ENCODE peak calls at places on chromosomes 2 and 18, in eight cellular contexts. One of them, this sample, is unnamed.

GRCh38 chr2:151977631-151978030 is 121.2 kb downstream of the CACNB4 start:
- DNase-seq in WERI-Rb-1: no peak
- DNase-seq in BJ: no peak
- DNase-seq in lower lobe of right lung: no peak
- DNase-seq in epithelial cell of esophagus: no peak
- DNase-seq in heart right ventricle: no peak
- DNase-seq in CD8-positive, alpha-beta T cell: no peak
- DNase-seq in endothelial cell of umbilical vein: no peak
- DNase-seq in this sample: no peak

GRCh38 chr2:238091426-238092060 is 8.6 kb upstream of the ESPNL start:
- DNase-seq in WERI-Rb-1: no peak
- DNase-seq in BJ: no peak
- DNase-seq in lower lobe of right lung: no peak
- DNase-seq in epithelial cell of esophagus: no peak
- DNase-seq in heart right ventricle: no peak
- DNase-seq in CD8-positive, alpha-beta T cell: no peak
- DNase-seq in endothelial cell of umbilical vein: no peak
- DNase-seq in this sample: no peak

GRCh38 chr2:27703638-27704341 is 40.1 kb downstream of the SLC4A1AP start:
- DNase-seq in WERI-Rb-1: peak
- DNase-seq in BJ: peak
- DNase-seq in lower lobe of right lung: peak
- DNase-seq in epithelial cell of esophagus: peak
- DNase-seq in heart right ventricle: peak
- DNase-seq in CD8-positive, alpha-beta T cell: peak
- DNase-seq in endothelial cell of umbilical vein: peak
- DNase-seq in this sample: peak

GRCh38 chr2:220366765-220367164 is 739.3 kb downstream of the SLC4A3 start:
- DNase-seq in WERI-Rb-1: no peak
- DNase-seq in BJ: no peak
- DNase-seq in lower lobe of right lung: no peak
- DNase-seq in epithelial cell of esophagus: no peak
- DNase-seq in heart right ventricle: no peak
- DNase-seq in CD8-positive, alpha-beta T cell: no peak
- DNase-seq in endothelial cell of umbilical vein: no peak
- DNase-seq in this sample: no peak

GRCh38 chr2:117745537-117745936 is 69.0 kb upstream of the DDX18 start:
- DNase-seq in WERI-Rb-1: no peak
- DNase-seq in BJ: no peak
- DNase-seq in lower lobe of right lung: no peak
- DNase-seq in epithelial cell of esophagus: no peak
- DNase-seq in heart right ventricle: no peak
- DNase-seq in CD8-positive, alpha-beta T cell: no peak
- DNase-seq in endothelial cell of umbilical vein: no peak
- DNase-seq in this sample: no peak

GRCh38 chr18:78831603-78832002 is 148.0 kb upstream of the SALL3 start:
- DNase-seq in WERI-Rb-1: no peak
- DNase-seq in BJ: no peak
- DNase-seq in lower lobe of right lung: no peak
- DNase-seq in epithelial cell of esophagus: no peak
- DNase-seq in heart right ventricle: no peak
- DNase-seq in CD8-positive, alpha-beta T cell: no peak
- DNase-seq in endothelial cell of umbilical vein: no peak
- DNase-seq in this sample: no peak

GRCh38 chr2:98935111-98935770 is 784 bp downstream of the CRACDL start:
- DNase-seq in WERI-Rb-1: no peak
- DNase-seq in BJ: no peak
- DNase-seq in lower lobe of right lung: no peak
- DNase-seq in epithelial cell of esophagus: peak
- DNase-seq in heart right ventricle: no peak
- DNase-seq in CD8-positive, alpha-beta T cell: no peak
- DNase-seq in endothelial cell of umbilical vein: peak
- DNase-seq in this sample: no peak

GRCh38 chr18:35397976-35398375 is 20.8 kb upstream of the ZNF396 start:
- DNase-seq in WERI-Rb-1: no peak
- DNase-seq in BJ: no peak
- DNase-seq in lower lobe of right lung: no peak
- DNase-seq in epithelial cell of esophagus: no peak
- DNase-seq in heart right ventricle: no peak
- DNase-seq in CD8-positive, alpha-beta T cell: no peak
- DNase-seq in endothelial cell of umbilical vein: no peak
- DNase-seq in this sample: no peak

GRCh38 chr2:105455488-105455991 is 56.7 kb upstream of the FHL2 start:
- DNase-seq in WERI-Rb-1: no peak
- DNase-seq in BJ: peak
- DNase-seq in lower lobe of right lung: no peak
- DNase-seq in epithelial cell of esophagus: peak
- DNase-seq in heart right ventricle: no peak
- DNase-seq in CD8-positive, alpha-beta T cell: no peak
- DNase-seq in endothelial cell of umbilical vein: peak
- DNase-seq in this sample: no peak

GRCh38 chr2:36461039-36461681 is 105.6 kb downstream of the CRIM1 start:
- DNase-seq in WERI-Rb-1: no peak
- DNase-seq in BJ: peak
- DNase-seq in lower lobe of right lung: no peak
- DNase-seq in epithelial cell of esophagus: peak
- DNase-seq in heart right ventricle: no peak
- DNase-seq in CD8-positive, alpha-beta T cell: no peak
- DNase-seq in endothelial cell of umbilical vein: peak
- DNase-seq in this sample: no peak

GRCh38 chr18:75828379-75828778 is 400.9 kb upstream of the SMIM21 start:
- DNase-seq in WERI-Rb-1: peak
- DNase-seq in BJ: no peak
- DNase-seq in lower lobe of right lung: no peak
- DNase-seq in epithelial cell of esophagus: no peak
- DNase-seq in heart right ventricle: no peak
- DNase-seq in CD8-positive, alpha-beta T cell: no peak
- DNase-seq in endothelial cell of umbilical vein: no peak
- DNase-seq in this sample: no peak

GRCh38 chr2:191327484-191327883 is 82.3 kb downstream of the MYO1B start:
- DNase-seq in WERI-Rb-1: no peak
- DNase-seq in BJ: no peak
- DNase-seq in lower lobe of right lung: no peak
- DNase-seq in epithelial cell of esophagus: no peak
- DNase-seq in heart right ventricle: no peak
- DNase-seq in CD8-positive, alpha-beta T cell: no peak
- DNase-seq in endothelial cell of umbilical vein: no peak
- DNase-seq in this sample: no peak

GRCh38 chr2:173021939-173022371 is 53.7 kb upstream of the MAP3K20 start:
- DNase-seq in WERI-Rb-1: peak
- DNase-seq in BJ: no peak
- DNase-seq in lower lobe of right lung: no peak
- DNase-seq in epithelial cell of esophagus: peak
- DNase-seq in heart right ventricle: peak
- DNase-seq in CD8-positive, alpha-beta T cell: no peak
- DNase-seq in endothelial cell of umbilical vein: peak
- DNase-seq in this sample: no peak

GRCh38 chr2:205464681-205465080 is 217.6 kb upstream of the NRP2 start:
- DNase-seq in WERI-Rb-1: peak
- DNase-seq in BJ: no peak
- DNase-seq in lower lobe of right lung: no peak
- DNase-seq in epithelial cell of esophagus: no peak
- DNase-seq in heart right ventricle: no peak
- DNase-seq in CD8-positive, alpha-beta T cell: no peak
- DNase-seq in endothelial cell of umbilical vein: no peak
- DNase-seq in this sample: no peak

GRCh38 chr18:46174317-46175039 is 70.3 kb downstream of the HAUS1 start:
- DNase-seq in WERI-Rb-1: peak
- DNase-seq in BJ: no peak
- DNase-seq in lower lobe of right lung: peak
- DNase-seq in epithelial cell of esophagus: peak
- DNase-seq in heart right ventricle: no peak
- DNase-seq in CD8-positive, alpha-beta T cell: peak
- DNase-seq in endothelial cell of umbilical vein: peak
- DNase-seq in this sample: no peak

GRCh38 chr2:71235930-71236587 is 9.2 kb upstream of the PAIP2B start:
- DNase-seq in WERI-Rb-1: peak
- DNase-seq in BJ: no peak
- DNase-seq in lower lobe of right lung: no peak
- DNase-seq in epithelial cell of esophagus: peak
- DNase-seq in heart right ventricle: no peak
- DNase-seq in CD8-positive, alpha-beta T cell: no peak
- DNase-seq in endothelial cell of umbilical vein: no peak
- DNase-seq in this sample: no peak
- H3K4me3 ChIP-seq in WERI-Rb-1: no peak
- H3K4me3 ChIP-seq in BJ: no peak
- H3K4me3 ChIP-seq in lower lobe of right lung: no peak
- H3K4me3 ChIP-seq in epithelial cell of esophagus: no peak
- H3K4me3 ChIP-seq in heart right ventricle: no peak
- H3K4me3 ChIP-seq in CD8-positive, alpha-beta T cell: no peak
- H3K4me3 ChIP-seq in endothelial cell of umbilical vein: no peak
- H3K4me3 ChIP-seq in this sample: no peak

DNA sequence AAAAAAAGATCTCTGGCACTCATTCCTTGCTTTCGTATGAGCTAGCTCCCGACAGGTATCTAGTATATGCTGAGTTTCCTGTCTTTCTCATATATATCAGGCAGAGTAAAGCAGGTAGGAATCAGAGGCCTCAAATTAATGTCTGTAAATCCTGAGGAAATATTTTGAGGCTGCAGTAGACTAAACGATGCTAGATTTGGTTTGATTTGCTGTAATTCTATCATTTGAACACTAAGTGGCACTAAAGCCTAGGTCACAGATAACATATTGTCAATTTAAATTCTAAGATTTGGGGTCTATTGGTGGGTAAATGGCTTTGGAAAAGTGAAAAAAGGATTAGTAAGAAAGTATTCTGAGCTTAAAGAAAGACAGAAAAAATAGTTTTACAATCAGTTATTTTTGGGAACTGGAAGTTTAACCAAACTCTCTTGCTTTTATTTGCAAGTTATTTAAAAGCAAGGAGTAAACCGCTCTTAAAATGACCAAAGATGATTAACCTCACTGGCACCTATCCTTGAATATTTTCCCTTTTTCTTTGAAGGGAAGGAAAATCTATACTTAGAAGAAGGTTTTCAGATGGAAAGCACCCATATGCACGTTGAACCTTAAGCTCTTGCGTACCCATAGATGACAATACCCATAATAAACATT is 37.6 kb upstream of the SLC4A10 start:
- DNase-seq in WERI-Rb-1: no peak
- DNase-seq in BJ: peak
- DNase-seq in lower lobe of right lung: no peak
- DNase-seq in epithelial cell of esophagus: peak
- DNase-seq in heart right ventricle: no peak
- DNase-seq in CD8-positive, alpha-beta T cell: no peak
- DNase-seq in endothelial cell of umbilical vein: peak
- DNase-seq in this sample: no peak
- TF ChIP-seq CTCF in WERI-Rb-1: peak
- TF ChIP-seq CTCF in BJ: peak
- TF ChIP-seq CTCF in lower lobe of right lung: peak
- TF ChIP-seq CTCF in epithelial cell of esophagus: peak
- TF ChIP-seq CTCF in heart right ventricle: peak
- TF ChIP-seq CTCF in CD8-positive, alpha-beta T cell: peak
- TF ChIP-seq CTCF in endothelial cell of umbilical vein: peak
- TF ChIP-seq CTCF in this sample: peak

GRCh38 chr2:20451346-20451745 is 4.5 kb downstream of the RHOB start:
- DNase-seq in WERI-Rb-1: peak
- DNase-seq in BJ: no peak
- DNase-seq in lower lobe of right lung: no peak
- DNase-seq in epithelial cell of esophagus: no peak
- DNase-seq in heart right ventricle: no peak
- DNase-seq in CD8-positive, alpha-beta T cell: no peak
- DNase-seq in endothelial cell of umbilical vein: peak
- DNase-seq in this sample: no peak

GRCh38 chr2:20447437-20448245 is 767 bp downstream of the RHOB start:
- DNase-seq in WERI-Rb-1: peak
- DNase-seq in BJ: no peak
- DNase-seq in lower lobe of right lung: peak
- DNase-seq in epithelial cell of esophagus: peak
- DNase-seq in heart right ventricle: peak
- DNase-seq in CD8-positive, alpha-beta T cell: no peak
- DNase-seq in endothelial cell of umbilical vein: peak
- DNase-seq in this sample: no peak

GRCh38 chr2:20450201-20451108 is 3.6 kb downstream of the RHOB start:
- DNase-seq in WERI-Rb-1: peak
- DNase-seq in BJ: peak
- DNase-seq in lower lobe of right lung: no peak
- DNase-seq in epithelial cell of esophagus: peak
- DNase-seq in heart right ventricle: peak
- DNase-seq in CD8-positive, alpha-beta T cell: no peak
- DNase-seq in endothelial cell of umbilical vein: peak
- DNase-seq in this sample: no peak

GRCh38 chr2:20448246-20449046 is 1.6 kb downstream of the RHOB start:
- DNase-seq in WERI-Rb-1: peak
- DNase-seq in BJ: no peak
- DNase-seq in lower lobe of right lung: no peak
- DNase-seq in epithelial cell of esophagus: no peak
- DNase-seq in heart right ventricle: no peak
- DNase-seq in CD8-positive, alpha-beta T cell: no peak
- DNase-seq in endothelial cell of umbilical vein: no peak
- DNase-seq in this sample: no peak

GRCh38 chr2:20449501-20450200 is 2.8 kb downstream of the RHOB start:
- DNase-seq in WERI-Rb-1: peak
- DNase-seq in BJ: no peak
- DNase-seq in lower lobe of right lung: no peak
- DNase-seq in epithelial cell of esophagus: no peak
- DNase-seq in heart right ventricle: no peak
- DNase-seq in CD8-positive, alpha-beta T cell: no peak
- DNase-seq in endothelial cell of umbilical vein: peak
- DNase-seq in this sample: no peak
- H3K4me3 ChIP-seq in WERI-Rb-1: peak
- H3K4me3 ChIP-seq in BJ: peak
- H3K4me3 ChIP-seq in lower lobe of right lung: peak
- H3K4me3 ChIP-seq in epithelial cell of esophagus: peak
- H3K4me3 ChIP-seq in heart right ventricle: peak
- H3K4me3 ChIP-seq in CD8-positive, alpha-beta T cell: no peak
- H3K4me3 ChIP-seq in endothelial cell of umbilical vein: peak
- H3K4me3 ChIP-seq in this sample: no peak

DNA sequence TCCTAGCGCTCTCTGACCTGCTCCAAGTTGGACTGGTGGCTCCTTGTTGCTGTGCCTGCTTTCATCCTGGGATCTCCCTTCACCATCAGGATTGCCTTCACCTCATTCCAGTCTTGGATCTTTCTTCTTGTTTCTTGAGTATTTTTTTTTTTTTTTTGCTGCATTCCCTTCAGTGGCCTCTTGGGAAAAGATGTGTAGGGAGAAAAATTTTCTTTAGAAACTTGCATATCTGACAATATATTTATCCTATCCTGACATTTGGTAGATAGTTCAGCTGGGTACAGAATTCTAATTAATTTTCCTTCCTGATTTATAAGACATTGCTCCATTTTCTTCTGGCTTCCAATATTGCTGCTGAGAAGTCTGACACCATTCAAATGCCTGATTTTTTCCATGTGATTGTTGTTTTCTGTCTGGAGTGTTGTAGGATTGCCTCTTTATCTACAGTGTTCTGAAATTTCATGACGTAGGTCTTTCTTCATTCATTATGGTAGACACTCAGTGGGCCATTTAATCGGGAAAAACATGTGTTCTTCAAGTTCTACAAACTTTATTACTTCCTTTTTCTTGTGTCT is 23.0 kb upstream of the IL1A start:
- DNase-seq in WERI-Rb-1: no peak
- DNase-seq in BJ: no peak
- DNase-seq in lower lobe of right lung: no peak
- DNase-seq in epithelial cell of esophagus: no peak
- DNase-seq in heart right ventricle: no peak
- DNase-seq in CD8-positive, alpha-beta T cell: no peak
- DNase-seq in endothelial cell of umbilical vein: no peak
- DNase-seq in this sample: no peak
- TF ChIP-seq CTCF in WERI-Rb-1: no peak
- TF ChIP-seq CTCF in BJ: peak
- TF ChIP-seq CTCF in lower lobe of right lung: no peak
- TF ChIP-seq CTCF in epithelial cell of esophagus: peak
- TF ChIP-seq CTCF in heart right ventricle: no peak
- TF ChIP-seq CTCF in CD8-positive, alpha-beta T cell: no peak
- TF ChIP-seq CTCF in endothelial cell of umbilical vein: no peak
- TF ChIP-seq CTCF in this sample: no peak

GRCh38 chr2:200585730-200586643 is at the start of gene AOX1:
- DNase-seq in WERI-Rb-1: no peak
- DNase-seq in BJ: no peak
- DNase-seq in lower lobe of right lung: peak
- DNase-seq in epithelial cell of esophagus: peak
- DNase-seq in heart right ventricle: no peak
- DNase-seq in CD8-positive, alpha-beta T cell: peak
- DNase-seq in endothelial cell of umbilical vein: peak
- DNase-seq in this sample: no peak
- H3K4me3 ChIP-seq in WERI-Rb-1: no peak
- H3K4me3 ChIP-seq in BJ: peak
- H3K4me3 ChIP-seq in lower lobe of right lung: peak
- H3K4me3 ChIP-seq in epithelial cell of esophagus: peak
- H3K4me3 ChIP-seq in heart right ventricle: peak
- H3K4me3 ChIP-seq in CD8-positive, alpha-beta T cell: peak
- H3K4me3 ChIP-seq in endothelial cell of umbilical vein: peak
- H3K4me3 ChIP-seq in this sample: peak